ENCODE peak calls at places on chromosomes 12 and 14, in seven cellular contexts. One of them, this sample, is unnamed.

GRCh38 chr12:24488091-24488596 is 460.8 kb downstream of the BCAT1 start:
- DNase-seq in stimulated activated CD4-positive, alpha-beta T cell treated with anti-CD3 and anti-CD28 coated beads, Interleukin-4, amount 100 ng/mL, for 24 hours: no peak
- DNase-seq in HEK293T: no peak
- DNase-seq in dorsolateral prefrontal cortex: no peak
- DNase-seq in astrocyte: peak
- DNase-seq in AG04449: no peak
- DNase-seq in brain microvascular endothelial cell: no peak
- DNase-seq in this sample: no peak

GRCh38 chr12:91382081-91382543 is 199.5 kb upstream of the DCN start:
- DNase-seq in brain microvascular endothelial cell: peak
- DNase-seq in dorsolateral prefrontal cortex: peak
- DNase-seq in HEK293T: peak
- DNase-seq in astrocyte: peak
- DNase-seq in AG04449: peak
- DNase-seq in stimulated activated CD4-positive, alpha-beta T cell treated with anti-CD3 and anti-CD28 coated beads, Interleukin-4, amount 100 ng/mL, for 24 hours: peak
- DNase-seq in this sample: peak

GRCh38 chr12:52543985-52544888 is 8.7 kb downstream of the KRT71 start:
- DNase-seq in stimulated activated CD4-positive, alpha-beta T cell treated with anti-CD3 and anti-CD28 coated beads, Interleukin-4, amount 100 ng/mL, for 24 hours: no peak
- DNase-seq in AG04449: no peak
- DNase-seq in brain microvascular endothelial cell: no peak
- DNase-seq in astrocyte: no peak
- DNase-seq in dorsolateral prefrontal cortex: peak
- DNase-seq in HEK293T: peak
- DNase-seq in this sample: no peak

GRCh38 chr14:55701638-55702037 is 121.6 kb downstream of the KTN1 start:
- DNase-seq in AG04449: no peak
- DNase-seq in astrocyte: peak
- DNase-seq in dorsolateral prefrontal cortex: no peak
- DNase-seq in stimulated activated CD4-positive, alpha-beta T cell treated with anti-CD3 and anti-CD28 coated beads, Interleukin-4, amount 100 ng/mL, for 24 hours: no peak
- DNase-seq in brain microvascular endothelial cell: no peak
- DNase-seq in HEK293T: no peak
- DNase-seq in this sample: no peak

GRCh38 chr12:2957816-2958431 is 1.3 kb upstream of the TEAD4 start:
- DNase-seq in stimulated activated CD4-positive, alpha-beta T cell treated with anti-CD3 and anti-CD28 coated beads, Interleukin-4, amount 100 ng/mL, for 24 hours: no peak
- DNase-seq in brain microvascular endothelial cell: peak
- DNase-seq in dorsolateral prefrontal cortex: no peak
- DNase-seq in AG04449: no peak
- DNase-seq in astrocyte: no peak
- DNase-seq in HEK293T: peak
- DNase-seq in this sample: no peak

GRCh38 chr12:61821381-61821780 is 438.8 kb upstream of the USP15 start:
- DNase-seq in brain microvascular endothelial cell: peak
- DNase-seq in dorsolateral prefrontal cortex: no peak
- DNase-seq in HEK293T: no peak
- DNase-seq in AG04449: no peak
- DNase-seq in stimulated activated CD4-positive, alpha-beta T cell treated with anti-CD3 and anti-CD28 coated beads, Interleukin-4, amount 100 ng/mL, for 24 hours: no peak
- DNase-seq in astrocyte: no peak
- DNase-seq in this sample: no peak

GRCh38 chr12:28027947-28028724 is 55.6 kb upstream of the PTHLH start:
- DNase-seq in HEK293T: no peak
- DNase-seq in brain microvascular endothelial cell: no peak
- DNase-seq in stimulated activated CD4-positive, alpha-beta T cell treated with anti-CD3 and anti-CD28 coated beads, Interleukin-4, amount 100 ng/mL, for 24 hours: no peak
- DNase-seq in AG04449: no peak
- DNase-seq in dorsolateral prefrontal cortex: no peak
- DNase-seq in astrocyte: peak
- DNase-seq in this sample: no peak

GRCh38 chr12:10645910-10646309 is 27.9 kb downstream of the STYK1 start:
- DNase-seq in dorsolateral prefrontal cortex: no peak
- DNase-seq in HEK293T: no peak
- DNase-seq in AG04449: no peak
- DNase-seq in stimulated activated CD4-positive, alpha-beta T cell treated with anti-CD3 and anti-CD28 coated beads, Interleukin-4, amount 100 ng/mL, for 24 hours: no peak
- DNase-seq in astrocyte: no peak
- DNase-seq in brain microvascular endothelial cell: no peak
- DNase-seq in this sample: no peak

GRCh38 chr12:78457951-78458350 is 406.6 kb upstream of the SYT1 start:
- DNase-seq in astrocyte: peak
- DNase-seq in HEK293T: no peak
- DNase-seq in stimulated activated CD4-positive, alpha-beta T cell treated with anti-CD3 and anti-CD28 coated beads, Interleukin-4, amount 100 ng/mL, for 24 hours: no peak
- DNase-seq in AG04449: no peak
- DNase-seq in brain microvascular endothelial cell: no peak
- DNase-seq in dorsolateral prefrontal cortex: no peak
- DNase-seq in this sample: no peak

GRCh38 chr12:3496964-3497363 is 6.0 kb downstream of the PRMT8 start:
- DNase-seq in HEK293T: peak
- DNase-seq in stimulated activated CD4-positive, alpha-beta T cell treated with anti-CD3 and anti-CD28 coated beads, Interleukin-4, amount 100 ng/mL, for 24 hours: no peak
- DNase-seq in astrocyte: no peak
- DNase-seq in AG04449: no peak
- DNase-seq in dorsolateral prefrontal cortex: no peak
- DNase-seq in brain microvascular endothelial cell: no peak
- DNase-seq in this sample: no peak

GRCh38 chr14:103732868-103733626 is 17.4 kb downstream of the ZFYVE21 start:
- DNase-seq in astrocyte: no peak
- DNase-seq in dorsolateral prefrontal cortex: no peak
- DNase-seq in brain microvascular endothelial cell: no peak
- DNase-seq in HEK293T: no peak
- DNase-seq in stimulated activated CD4-positive, alpha-beta T cell treated with anti-CD3 and anti-CD28 coated beads, Interleukin-4, amount 100 ng/mL, for 24 hours: no peak
- DNase-seq in AG04449: no peak
- DNase-seq in this sample: no peak

GRCh38 chr14:51023964-51024363 is 70.9 kb downstream of the TRIM9 start:
- DNase-seq in brain microvascular endothelial cell: no peak
- DNase-seq in stimulated activated CD4-positive, alpha-beta T cell treated with anti-CD3 and anti-CD28 coated beads, Interleukin-4, amount 100 ng/mL, for 24 hours: no peak
- DNase-seq in astrocyte: peak
- DNase-seq in AG04449: no peak
- DNase-seq in HEK293T: no peak
- DNase-seq in dorsolateral prefrontal cortex: peak
- DNase-seq in this sample: no peak

GRCh38 chr14:36442824-36443241 is 77.2 kb downstream of the NKX2-1 start:
- DNase-seq in brain microvascular endothelial cell: no peak
- DNase-seq in stimulated activated CD4-positive, alpha-beta T cell treated with anti-CD3 and anti-CD28 coated beads, Interleukin-4, amount 100 ng/mL, for 24 hours: no peak
- DNase-seq in AG04449: no peak
- DNase-seq in HEK293T: no peak
- DNase-seq in dorsolateral prefrontal cortex: no peak
- DNase-seq in astrocyte: no peak
- DNase-seq in this sample: no peak

GRCh38 chr14:75298187-75298985 is 19.8 kb downstream of the FOS start:
- DNase-seq in AG04449: no peak
- DNase-seq in dorsolateral prefrontal cortex: no peak
- DNase-seq in stimulated activated CD4-positive, alpha-beta T cell treated with anti-CD3 and anti-CD28 coated beads, Interleukin-4, amount 100 ng/mL, for 24 hours: no peak
- DNase-seq in astrocyte: no peak
- DNase-seq in brain microvascular endothelial cell: no peak
- DNase-seq in HEK293T: no peak
- DNase-seq in this sample: no peak

GRCh38 chr14:23430733-23431105 is 4.7 kb downstream of the MYH7 start:
- DNase-seq in brain microvascular endothelial cell: peak
- DNase-seq in stimulated activated CD4-positive, alpha-beta T cell treated with anti-CD3 and anti-CD28 coated beads, Interleukin-4, amount 100 ng/mL, for 24 hours: no peak
- DNase-seq in HEK293T: no peak
- DNase-seq in dorsolateral prefrontal cortex: peak
- DNase-seq in AG04449: no peak
- DNase-seq in astrocyte: peak
- DNase-seq in this sample: no peak

GRCh38 chr12:122979908-122980191 is 631 bp upstream of the ARL6IP4 start:
- DNase-seq in AG04449: no peak
- DNase-seq in dorsolateral prefrontal cortex: no peak
- DNase-seq in astrocyte: no peak
- DNase-seq in HEK293T: no peak
- DNase-seq in stimulated activated CD4-positive, alpha-beta T cell treated with anti-CD3 and anti-CD28 coated beads, Interleukin-4, amount 100 ng/mL, for 24 hours: no peak
- DNase-seq in brain microvascular endothelial cell: no peak
- DNase-seq in this sample: no peak

GRCh38 chr12:46920503-46920902 is 94.7 kb upstream of the SLC38A4 start:
- DNase-seq in stimulated activated CD4-positive, alpha-beta T cell treated with anti-CD3 and anti-CD28 coated beads, Interleukin-4, amount 100 ng/mL, for 24 hours: no peak
- DNase-seq in astrocyte: no peak
- DNase-seq in dorsolateral prefrontal cortex: no peak
- DNase-seq in HEK293T: no peak
- DNase-seq in brain microvascular endothelial cell: no peak
- DNase-seq in AG04449: no peak
- DNase-seq in this sample: no peak

GRCh38 chr12:22228022-22228875 is 106.3 kb downstream of the ST8SIA1 start:
- DNase-seq in stimulated activated CD4-positive, alpha-beta T cell treated with anti-CD3 and anti-CD28 coated beads, Interleukin-4, amount 100 ng/mL, for 24 hours: no peak
- DNase-seq in brain microvascular endothelial cell: peak
- DNase-seq in AG04449: no peak
- DNase-seq in dorsolateral prefrontal cortex: no peak
- DNase-seq in astrocyte: peak
- DNase-seq in HEK293T: no peak
- DNase-seq in this sample: no peak